ENCODE peak calls at places on chromosomes 3 and 15, in six cellular contexts. G is neural crest cell, S is Caco-2, E is upper lobe of left lung, R is GM20000, M is fibroblast of lung. X is an unnamed sample.

GRCh38 chr3:126782554-126782953 is 78.5 kb downstream of the CHCHD6 start:
- DNase-seq in S (peak), R (no peak), G (no peak), E (no peak), M (peak), X (no peak)

GRCh38 chr15:47746516-47746915 is 29.2 kb downstream of the SEMA6D start:
- DNase-seq in M (no peak), G (no peak), S (no peak), E (no peak), R (no peak), X (no peak)

GRCh38 chr15:74453925-74454763 is 6.8 kb downstream of the UBL7 start:
- DNase-seq in M (no peak), S (no peak), R (no peak), E (no peak), G (no peak), X (no peak)

GRCh38 chr3:56983427-56983826 is 77.0 kb upstream of the SPATA12 start:
- DNase-seq in M (no peak), G (no peak), S (no peak), E (no peak), R (no peak), X (no peak)

GRCh38 chr3:100033814-100034490 is 80.3 kb downstream of the FILIP1L start:
- DNase-seq in S (peak), M (no peak), G (no peak), E (no peak), R (no peak), X (no peak)

GRCh38 chr15:53837263-53837662 is 77.8 kb upstream of the WDR72 start:
- DNase-seq in S (no peak), E (no peak), R (no peak), G (no peak), M (no peak), X (peak)

GRCh38 chr3:42308651-42309050 is 42.7 kb upstream of the CCK start:
- DNase-seq in S (no peak), R (no peak), M (no peak), E (no peak), G (no peak), X (no peak)

GRCh38 chr15:78878356-78878755 is 5.7 kb downstream of the MORF4L1 start:
- DNase-seq in G (no peak), R (no peak), M (peak), E (no peak), S (no peak), X (peak)

GRCh38 chr15:35141743-35142356 is 56.8 kb upstream of the NANOGP8 start:
- DNase-seq in R (no peak), S (no peak), E (no peak), G (no peak), M (peak), X (peak)

GRCh38 chr3:133992951-133993595 is 36.7 kb downstream of the SLCO2A1 start:
- DNase-seq in E (no peak), G (no peak), M (peak), R (no peak), S (no peak), X (no peak)

GRCh38 chr15:48221885-48222284 is 15.8 kb downstream of the SLC12A1 start:
- DNase-seq in G (no peak), E (no peak), S (no peak), M (no peak), R (no peak), X (no peak)

GRCh38 chr15:28273468-28273867 is 48.5 kb downstream of the HERC2 start:
- DNase-seq in M (peak), E (no peak), R (no peak), S (no peak), G (peak), X (peak)

GRCh38 chr3:36944641-36945270 is at the start of gene TRANK1:
- DNase-seq in M (peak), R (peak), E (peak), G (peak), S (peak), X (peak)

GRCh38 chr3:111578867-111579266 is 16.3 kb downstream of the ZBED2 start:
- DNase-seq in E (no peak), S (no peak), R (no peak), M (no peak), G (no peak), X (no peak)

GRCh38 chr3:111577113-111577512 is 18.0 kb downstream of the ZBED2 start:
- DNase-seq in S (no peak), M (no peak), G (no peak), R (no peak), E (no peak), X (no peak)

GRCh38 chr3:111581403-111582113 is 13.6 kb downstream of the ZBED2 start:
- DNase-seq in E (no peak), S (no peak), G (no peak), R (no peak), M (no peak), X (no peak)

GRCh38 chr3:111579495-111579894 is 15.7 kb downstream of the ZBED2 start:
- DNase-seq in E (no peak), M (no peak), G (no peak), R (no peak), S (no peak), X (no peak)

GRCh38 chr3:111577798-111578685 is 17.1 kb downstream of the ZBED2 start:
- DNase-seq in E (no peak), M (peak), S (no peak), R (peak), G (no peak), X (peak)
- TF ChIP-seq CTCF in E (no peak), M (peak), S (no peak), R (peak), G (no peak), X (peak)

GRCh38 chr3:157354722-157355121 is 81.9 kb upstream of the PTX3 start:
- DNase-seq in G (no peak), R (peak), M (peak), E (no peak), S (no peak), X (peak)
- TF ChIP-seq CTCF in G (peak), R (peak), M (peak), E (no peak), S (no peak), X (peak)

GRCh38 chr15:69502470-69503045 is 49.9 kb downstream of the RPLP1 start:
- DNase-seq in E (peak), S (no peak), R (no peak), G (no peak), M (no peak), X (no peak)
- TF ChIP-seq CTCF in E (no peak), S (no peak), R (no peak), G (peak), M (peak), X (peak)

GRCh38 chr15:89492111-89492641 is 4.2 kb downstream of the RHCG start:
- DNase-seq in R (no peak), G (peak), E (no peak), S (no peak), M (no peak), X (no peak)
- TF ChIP-seq CTCF in R (peak), G (peak), E (no peak), S (peak), M (no peak), X (peak)

DNA sequence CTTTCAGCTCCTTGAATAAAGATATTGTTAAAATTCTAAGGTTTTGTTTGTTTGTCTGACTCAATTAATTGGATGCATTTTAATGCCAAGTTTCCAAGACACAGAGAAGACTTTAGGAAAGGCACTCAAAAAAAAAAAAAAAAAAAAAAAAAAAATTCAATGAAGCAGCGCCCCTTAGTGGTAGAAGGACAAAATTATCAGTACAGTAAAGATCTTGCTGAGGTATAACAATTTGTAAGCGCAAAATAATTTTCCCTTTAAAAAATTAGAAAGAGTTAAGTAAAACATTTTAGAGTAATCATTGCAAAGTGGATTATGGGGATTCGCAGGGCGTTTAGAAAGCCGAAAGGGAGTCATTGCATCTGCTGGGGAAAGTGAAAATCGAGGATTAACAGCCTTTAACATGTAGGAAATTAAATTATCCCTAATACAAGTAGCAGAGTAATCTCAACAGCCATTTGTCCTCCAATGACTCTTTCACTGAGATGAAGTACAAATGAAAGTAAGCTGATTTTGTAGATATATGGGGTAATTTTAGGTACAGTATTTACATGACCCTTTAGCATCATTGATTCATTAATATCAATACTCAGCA is 5.8 kb upstream of the DIS3L start:
- DNase-seq in M (peak), G (no peak), E (no peak), S (no peak), R (peak), X (peak)
- TF ChIP-seq CTCF in M (peak), G (peak), E (peak), S (no peak), R (peak), X (peak)

GRCh38 chr3:98114264-98114663 is 16.3 kb upstream of the OR5H1 start:
- DNase-seq in M (no peak), R (no peak), S (no peak), E (no peak), G (no peak), X (no peak)
- TF ChIP-seq CTCF in M (no peak), R (no peak), S (no peak), E (no peak), G (no peak), X (no peak)

GRCh38 chr3:151290673-151291072 is 12.3 kb upstream of the P2RY14 start:
- DNase-seq in S (no peak), G (no peak), E (no peak), M (peak), R (no peak), X (no peak)
- TF ChIP-seq CTCF in S (no peak), G (peak), E (no peak), M (peak), R (no peak), X (peak)

GRCh38 chr3:84136425-84136824 is 822.4 kb upstream of the CADM2 start:
- DNase-seq in M (peak), S (no peak), E (no peak), G (no peak), R (no peak), X (no peak)
- TF ChIP-seq CTCF in M (peak), S (no peak), E (no peak), G (peak), R (no peak), X (no peak)

GRCh38 chr15:77548608-77549551 is 83.8 kb downstream of the LINGO1 start:
- DNase-seq in M (no peak), E (peak), R (no peak), G (no peak), S (no peak), X (no peak)
- TF ChIP-seq CTCF in M (no peak), E (no peak), R (no peak), G (no peak), S (no peak), X (no peak)

X was measured in cardiac muscle cell.